ENCODE peak calls at places on chromosome 18, in ten cellular contexts. Z is astrocyte; N is breast epithelium; H is CD8-positive, alpha-beta memory T cell; B is right atrium auricular region; V is K562; K is Peyer's patch; M is naive thymus-derived CD4-positive, alpha-beta T cell; G is PC-9; P is uterus. A is an unnamed sample.

GRCh38 chr18:78561757-78562445 is 417.7 kb upstream of the SALL3 start:
- DNase-seq in Z (peak; percentile 9), N (no peak), H (no peak), B (no peak), V (no peak), K (no peak), M (no peak), G (no peak), P (no peak), A (no peak)

GRCh38 chr18:63476666-63477065 is at the start of gene SERPINB5:
- DNase-seq in Z (no peak), N (peak; percentile 87), H (no peak), B (no peak), V (no peak), K (peak; percentile 94), M (no peak), G (peak; percentile 89), P (no peak), A (no peak)

GRCh38 chr18:50427896-50428295 is 53.0 kb downstream of the SKA1 start:
- DNase-seq in Z (no peak), N (no peak), H (no peak), B (no peak), V (no peak), K (no peak), M (no peak), G (no peak), P (no peak), A (no peak)

GRCh38 chr18:50405582-50406271 is 30.9 kb downstream of the SKA1 start:
- DNase-seq in Z (no peak), N (no peak), H (no peak), B (no peak), V (no peak), K (no peak), M (no peak), G (no peak), P (no peak), A (no peak)

GRCh38 chr18:67266591-67267237 is 249.8 kb downstream of the DSEL start:
- DNase-seq in Z (peak; percentile 39), N (no peak), H (no peak), B (no peak), V (no peak), K (no peak), M (no peak), G (no peak), P (no peak), A (no peak)

GRCh38 chr18:79516441-79516931 is 120.8 kb downstream of the NFATC1 start:
- DNase-seq in Z (no peak), N (peak; percentile 10), H (peak; percentile 27), B (peak; percentile 30), V (no peak), K (peak; percentile 29), M (peak; percentile 87), G (no peak), P (no peak), A (no peak)

GRCh38 chr18:6313427-6313826 is 101.3 kb downstream of the L3MBTL4 start:
- DNase-seq in Z (no peak), N (no peak), H (no peak), B (no peak), V (no peak), K (no peak), M (no peak), G (no peak), P (no peak), A (no peak)

GRCh38 chr18:50377061-50377798 is 2.4 kb downstream of the SKA1 start:
- DNase-seq in Z (no peak), N (no peak), H (no peak), B (no peak), V (no peak), K (no peak), M (no peak), G (no peak), P (no peak), A (no peak)

GRCh38 chr18:59220784-59221765 is 1.1 kb downstream of the GRP start:
- DNase-seq in Z (no peak), N (no peak), H (no peak), B (no peak), V (no peak), K (no peak), M (no peak), G (no peak), P (no peak), A (no peak)

GRCh38 chr18:78673516-78674321 is 305.9 kb upstream of the SALL3 start:
- DNase-seq in Z (no peak), N (no peak), H (no peak), B (no peak), V (no peak), K (peak; percentile 41), M (no peak), G (no peak), P (no peak), A (no peak)

GRCh38 chr18:69680128-69680527 is 267.5 kb downstream of the CD226 start:
- DNase-seq in Z (no peak), N (no peak), H (no peak), B (no peak), V (no peak), K (no peak), M (no peak), G (no peak), P (no peak), A (no peak)

GRCh38 chr18:11523809-11524208 is 85.6 kb upstream of the SLC35G4 start:
- DNase-seq in Z (no peak), N (no peak), H (no peak), B (no peak), V (no peak), K (no peak), M (no peak), G (no peak), P (no peak), A (no peak)

GRCh38 chr18:22551536-22552151 is 133.9 kb upstream of the CTAGE1 start:
- DNase-seq in Z (peak; percentile 100), N (no peak), H (no peak), B (no peak), V (no peak), K (no peak), M (no peak), G (peak; percentile 33), P (no peak), A (no peak)

GRCh38 chr18:55897101-55897500 is 309.1 kb upstream of the TCF4 start:
- DNase-seq in Z (no peak), N (no peak), H (no peak), B (no peak), V (no peak), K (no peak), M (no peak), G (no peak), P (no peak), A (no peak)

GRCh38 chr18:37524546-37525301 is 40.9 kb downstream of the CELF4 start:
- DNase-seq in Z (no peak), N (no peak), H (no peak), B (no peak), V (no peak), K (no peak), M (no peak), G (no peak), P (no peak), A (no peak)

GRCh38 chr18:10351221-10351795 is 103.1 kb upstream of the APCDD1 start:
- DNase-seq in Z (peak; percentile 29), N (no peak), H (no peak), B (no peak), V (no peak), K (no peak), M (no peak), G (no peak), P (no peak), A (no peak)
- H3K27ac ChIP-seq in Z (no peak overlapping the region), N (peak overlapping the region; percentile 84), H (no peak overlapping the region), B (no peak overlapping the region), V (no peak overlapping the region), K (no peak overlapping the region), M (no peak overlapping the region), G (no peak overlapping the region), P (no peak overlapping the region), A (no peak overlapping the region)

DNA sequence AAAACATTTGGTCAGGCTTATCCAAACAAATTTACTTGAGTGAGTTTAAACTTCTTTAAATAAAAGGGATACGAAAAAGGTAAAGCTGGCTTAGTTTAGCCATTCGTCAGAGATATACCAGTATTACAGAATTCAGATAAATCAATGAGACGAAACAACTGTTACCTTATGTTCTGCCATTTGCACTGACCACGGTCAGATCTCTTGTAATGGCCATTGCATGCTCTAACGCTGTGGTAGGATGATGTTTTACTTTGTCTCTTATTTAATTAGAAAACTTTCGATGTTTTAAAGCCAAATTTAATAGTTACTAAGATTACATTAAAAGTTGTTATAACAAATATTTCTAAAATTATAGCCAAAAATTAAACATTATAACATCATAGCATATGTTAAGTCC is 1.5 kb downstream of the C18orf54 start:
- DNase-seq in Z (peak; percentile 20), N (no peak), H (no peak), B (no peak), V (peak; percentile 9), K (no peak), M (no peak), G (no peak), P (no peak), A (no peak)
- H3K4me3 ChIP-seq in Z (peak overlapping the region; percentile 93), N (peak overlapping the region; percentile 89), H (no peak overlapping the region), B (peak overlapping the region; percentile 86), V (peak overlapping the region; percentile 83), K (no peak overlapping the region), M (no peak overlapping the region), G (peak overlapping the region; percentile 93), P (peak overlapping the region; percentile 87), A (no peak overlapping the region)

DNA sequence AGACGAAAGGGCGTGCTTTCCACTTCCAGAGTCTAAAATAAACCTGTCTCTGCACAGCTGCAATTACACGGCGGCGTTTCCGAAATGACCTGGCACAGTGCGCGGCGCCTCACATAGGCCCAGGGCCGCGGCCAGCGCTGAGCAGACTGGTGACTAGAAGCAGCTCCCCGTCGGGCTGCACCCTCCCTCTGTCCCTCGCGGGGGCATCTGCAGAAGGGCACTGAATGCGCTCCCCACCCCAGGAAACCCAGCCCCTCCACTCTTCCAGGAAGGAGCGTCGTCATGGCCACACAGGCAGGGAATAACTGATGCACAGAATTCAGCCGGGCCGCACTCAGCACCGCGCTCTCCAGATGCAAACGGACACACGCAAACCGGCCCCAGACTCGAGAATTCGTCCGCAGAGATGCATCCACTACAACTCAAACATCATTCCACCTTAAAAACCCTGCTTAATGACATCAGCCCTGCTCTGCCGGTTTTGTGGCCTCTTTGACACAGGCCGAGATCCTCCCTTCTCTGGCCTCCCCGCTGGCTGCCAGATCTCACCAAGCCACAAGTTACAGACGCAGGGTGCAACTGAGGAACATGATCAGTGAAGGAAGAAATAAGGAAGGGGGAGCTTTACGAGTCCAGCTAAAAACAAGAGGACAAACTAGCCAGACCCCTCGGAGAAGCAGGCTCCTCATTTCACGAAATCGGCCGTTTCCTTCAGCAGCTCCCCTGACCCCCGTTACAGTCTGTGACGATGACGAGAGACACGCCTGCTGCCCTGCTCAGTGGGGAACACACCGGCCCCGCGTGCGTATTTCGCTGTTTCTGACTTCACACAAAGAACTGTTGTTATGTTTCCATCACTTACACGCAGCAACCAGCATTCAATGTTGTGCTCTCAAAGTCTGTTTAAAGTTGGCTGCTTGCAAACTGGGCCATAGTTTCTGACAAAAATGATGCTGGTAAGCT is 40.2 kb downstream of the MBP start:
- DNase-seq in Z (no peak), N (no peak), H (no peak), B (no peak), V (no peak), K (no peak), M (no peak), G (no peak), P (no peak), A (no peak)
- H3K27ac ChIP-seq in Z (no peak overlapping the region), N (no peak overlapping the region), H (no peak overlapping the region), B (no peak overlapping the region), V (no peak overlapping the region), K (no peak overlapping the region), M (no peak overlapping the region), G (no peak overlapping the region), P (no peak overlapping the region), A (no peak overlapping the region)

GRCh38 chr18:77096936-77097886 is 35.4 kb downstream of the MBP start:
- DNase-seq in Z (no peak), N (no peak), H (no peak), B (no peak), V (no peak), K (no peak), M (no peak), G (no peak), P (no peak), A (no peak)
- H3K4me3 ChIP-seq in Z (no peak overlapping the region), N (no peak overlapping the region), H (no peak overlapping the region), B (no peak overlapping the region), V (no peak overlapping the region), K (no peak overlapping the region), M (no peak overlapping the region), G (no peak overlapping the region), P (no peak overlapping the region), A (no peak overlapping the region)